ENCODE peak calls at places on chromosomes 2 and 18, in six cellular contexts. C is IMR-90, M is GM13976, K is neural crest cell, N is fibroblast of pulmonary artery, B is type B pancreatic cell. P is an unnamed sample.

GRCh38 chr2:24182507-24182906 is 7.7 kb downstream of the FAM228A start:
- DNase-seq in C (no peak), M (no peak), K (no peak), N (no peak), B (no peak), P (no peak)

GRCh38 chr2:181753686-181754085 is 73.4 kb upstream of the NEUROD1 start:
- DNase-seq in C (no peak), M (no peak), K (no peak), N (no peak), B (no peak), P (no peak)

GRCh38 chr2:20722592-20722991 is 55.6 kb downstream of the GDF7 start:
- DNase-seq in C (no peak), M (no peak), K (no peak), N (no peak), B (no peak), P (no peak)

GRCh38 chr2:10257500-10258147 is 45.1 kb upstream of the HPCAL1 start:
- DNase-seq in C (no peak), M (no peak), K (no peak), N (no peak), B (no peak), P (no peak)

GRCh38 chr2:3470166-3470651 is 49.1 kb downstream of the ADI1 start:
- DNase-seq in C (peak), M (no peak), K (no peak), N (peak), B (no peak), P (no peak)

GRCh38 chr2:132929786-132930185 is 259.8 kb upstream of the LYPD1 start:
- DNase-seq in C (peak), M (no peak), K (no peak), N (peak), B (no peak), P (no peak)

GRCh38 chr18:6022840-6023239 is 127.5 kb upstream of the TMEM200C start:
- DNase-seq in C (peak), M (no peak), K (no peak), N (no peak), B (no peak), P (no peak)

GRCh38 chr18:67862069-67862468 is 345.5 kb upstream of the DSEL start:
- DNase-seq in C (peak), M (no peak), K (no peak), N (peak), B (no peak), P (no peak)

GRCh38 chr2:127176371-127177311 is 43.5 kb downstream of the CYP27C1 start:
- DNase-seq in C (peak), M (no peak), K (no peak), N (no peak), B (no peak), P (no peak)

GRCh38 chr2:238313991-238314350 is 6.3 kb upstream of the TRAF3IP1 start:
- DNase-seq in C (no peak), M (no peak), K (no peak), N (no peak), B (no peak), P (no peak)

GRCh38 chr2:105103481-105103880 is 65.6 kb downstream of the MRPS9 start:
- DNase-seq in C (no peak), M (no peak), K (no peak), N (no peak), B (no peak), P (no peak)

DNA sequence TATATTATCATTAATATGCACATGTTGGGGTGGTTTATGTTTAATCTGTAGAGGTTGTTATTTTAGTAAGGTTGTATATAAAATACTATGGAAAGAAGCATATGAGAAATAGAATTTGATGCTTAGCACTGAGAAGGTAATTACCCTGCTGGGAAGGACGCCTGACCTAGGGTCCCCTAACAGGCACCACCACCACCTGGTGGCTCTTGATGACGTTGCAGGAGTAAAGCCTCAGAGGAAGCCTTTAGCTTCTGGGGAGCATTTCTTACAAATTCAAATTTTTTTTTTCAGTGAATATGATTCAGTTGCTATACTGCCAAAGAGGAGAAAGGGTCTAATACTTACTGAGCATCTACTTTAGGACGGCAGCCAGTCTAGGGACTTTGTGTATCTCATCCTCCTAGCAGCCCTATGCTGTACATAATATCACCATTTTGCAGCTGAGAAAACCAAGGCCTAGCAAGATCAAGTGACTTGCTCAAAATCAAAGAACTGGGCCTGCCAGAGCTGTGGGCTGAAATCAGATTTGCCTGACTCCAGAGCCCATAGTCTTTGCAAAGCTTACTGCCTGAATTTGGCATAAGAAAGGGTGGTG is 78.7 kb upstream of the GAREM1 start:
- DNase-seq in C (peak), M (peak), K (peak), N (peak), B (no peak), P (peak)
- TF ChIP-seq CTCF in C (peak), M (peak), K (peak), N (peak), B (peak), P (peak)

GRCh38 chr2:191476901-191477300 is 201.0 kb upstream of the NABP1 start:
- DNase-seq in C (no peak), M (no peak), K (no peak), N (no peak), B (no peak), P (no peak)
- TF ChIP-seq CTCF in C (no peak), M (no peak), K (no peak), N (no peak), B (no peak), P (no peak)

GRCh38 chr18:38884050-38884449 is 1318.5 kb upstream of the CELF4 start:
- DNase-seq in C (no peak), M (no peak), K (no peak), N (no peak), B (no peak), P (no peak)
- TF ChIP-seq CTCF in C (no peak), M (no peak), K (no peak), N (no peak), B (no peak), P (no peak)

DNA sequence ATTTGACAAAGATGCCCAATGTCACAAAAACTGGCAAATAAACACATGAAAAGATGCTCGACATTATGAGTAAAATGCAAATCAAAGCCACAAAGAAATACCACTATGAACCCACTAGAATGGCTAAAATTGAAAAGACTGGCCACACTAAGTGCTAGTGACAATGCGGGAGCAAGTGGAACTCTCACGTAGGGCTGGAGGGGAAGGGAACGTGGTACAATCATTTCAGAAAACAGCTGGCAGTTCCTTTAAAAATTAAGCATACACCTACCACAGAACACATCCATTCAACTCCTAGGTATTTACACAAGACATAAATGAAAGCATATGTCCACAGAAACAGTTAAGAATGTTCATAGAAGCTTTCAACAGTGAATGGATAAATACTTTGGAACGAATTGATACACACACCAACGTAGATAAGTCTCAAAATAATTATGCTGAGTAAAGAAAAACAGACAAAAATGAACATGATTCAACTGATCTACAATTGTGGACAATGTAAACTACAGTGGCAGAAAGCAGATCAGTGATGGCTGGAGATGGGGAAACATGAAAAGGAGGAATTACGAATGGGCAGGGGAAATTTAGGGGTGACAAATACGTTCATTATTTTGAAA is 71.7 kb downstream of the MYOM1 start:
- DNase-seq in C (no peak), M (no peak), K (no peak), N (no peak), B (no peak), P (no peak)
- TF ChIP-seq CTCF in C (no peak), M (no peak), K (no peak), N (no peak), B (no peak), P (no peak)

GRCh38 chr18:26103579-26103978 is 13.2 kb upstream of the SS18 start:
- DNase-seq in C (no peak), M (no peak), K (peak), N (no peak), B (no peak), P (no peak)
- TF ChIP-seq CTCF in C (no peak), M (no peak), K (peak), N (no peak), B (peak), P (no peak)

DNA sequence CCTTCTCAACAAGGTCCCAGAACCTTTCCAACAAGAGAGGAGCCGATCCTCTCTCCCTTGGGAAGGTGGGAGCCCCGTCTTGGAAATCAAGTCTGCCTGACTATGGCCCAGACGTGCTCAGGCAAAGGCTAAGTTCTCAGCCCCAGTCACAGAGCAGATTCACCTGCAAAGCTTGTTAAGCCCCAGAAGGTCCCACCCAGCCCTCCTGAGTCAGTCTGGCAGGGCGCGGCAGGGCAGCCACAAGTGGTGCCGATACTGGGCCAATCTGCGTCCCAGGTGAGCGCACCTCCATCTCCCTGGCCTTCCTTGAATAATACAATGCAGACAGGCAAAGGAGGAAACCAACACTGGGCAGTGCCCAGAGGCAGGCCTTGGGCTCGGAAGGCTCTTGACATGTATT is 15.0 kb downstream of the CRACDL start:
- DNase-seq in C (no peak), M (no peak), K (no peak), N (no peak), B (no peak), P (no peak)
- TF ChIP-seq CTCF in C (no peak), M (no peak), K (no peak), N (no peak), B (no peak), P (no peak)

P was measured in GM10248.